ENCODE peak calls at places on chromosomes 7 and 10, in eight cellular contexts. W, H, Q, C, K, N, Z and I are unnamed samples.

GRCh38 chr10:119022846-119023552 is 6.5 kb upstream of the NANOS1 start:
- DNase-seq in W (no peak), H (no peak), N (peak), K (no peak), Q (peak), Z (no peak), C (no peak), I (no peak)

GRCh38 chr7:151086802-151087246 is 549 bp downstream of the AGAP3 start:
- DNase-seq in H (no peak), W (no peak), Q (no peak), K (peak), C (no peak), Z (no peak), N (no peak), I (no peak)

GRCh38 chr10:74771054-74771453 is 55.3 kb upstream of the KAT6B start:
- DNase-seq in K (no peak), Z (no peak), H (no peak), Q (no peak), C (no peak), W (no peak), N (no peak), I (no peak)

GRCh38 chr7:98618786-98619185 is 1.7 kb downstream of the NPTX2 start:
- DNase-seq in Z (no peak), C (no peak), W (peak), H (no peak), N (no peak), K (no peak), Q (no peak), I (no peak)

GRCh38 chr7:16849295-16850148 is 32.3 kb downstream of the AGR3 start:
- DNase-seq in Z (no peak), C (no peak), K (no peak), W (no peak), N (no peak), Q (no peak), H (no peak), I (no peak)

GRCh38 chr7:50197547-50197946 is 104.5 kb upstream of the ZPBP start:
- DNase-seq in Q (no peak), Z (no peak), C (no peak), N (no peak), H (no peak), W (no peak), K (no peak), I (no peak)

GRCh38 chr10:131083915-131084790 is 227.4 kb downstream of the TCERG1L start:
- DNase-seq in K (peak), N (no peak), C (no peak), Z (no peak), Q (no peak), W (no peak), H (no peak), I (no peak)

GRCh38 chr10:23343591-23344225 is 889 bp downstream of the C10orf67 start:
- DNase-seq in Z (peak), C (no peak), H (no peak), W (peak), K (peak), N (peak), Q (no peak), I (peak)

GRCh38 chr10:107831772-107832171 is 667.3 kb upstream of the SORCS1 start:
- DNase-seq in W (no peak), Q (no peak), Z (no peak), H (no peak), C (no peak), K (no peak), N (no peak), I (no peak)

GRCh38 chr10:14519785-14520184 is 189.1 kb upstream of the FRMD4A start:
- DNase-seq in K (no peak), H (no peak), W (no peak), Q (no peak), N (no peak), Z (no peak), C (no peak), I (no peak)

GRCh38 chr7:100556541-100556940 is 17.2 kb downstream of the SAP25 start:
- DNase-seq in N (peak), K (no peak), H (no peak), W (peak), C (peak), Q (peak), Z (no peak), I (no peak)

GRCh38 chr7:47653550-47654351 is 71.8 kb upstream of the TNS3 start:
- DNase-seq in K (peak), W (peak), N (peak), Z (no peak), H (no peak), Q (no peak), C (no peak), I (no peak)

GRCh38 chr7:10875081-10875480 is 98.6 kb upstream of the PHF14 start:
- DNase-seq in N (no peak), H (no peak), Q (no peak), K (no peak), Z (no peak), W (no peak), C (no peak), I (no peak)

GRCh38 chr10:126041804-126042231 is 145.5 kb downstream of the FANK1 start:
- DNase-seq in H (peak), N (peak), Q (no peak), C (no peak), K (peak), Z (peak), W (peak), I (no peak)

GRCh38 chr10:28769147-28769604 is 91.9 kb downstream of the BAMBI start:
- DNase-seq in Z (no peak), K (no peak), Q (no peak), H (no peak), W (no peak), C (no peak), N (no peak), I (no peak)

GRCh38 chr10:32417906-32418547 is 27.9 kb upstream of the CCDC7 start:
- DNase-seq in C (peak), Z (no peak), H (no peak), W (peak), N (peak), K (no peak), Q (peak), I (no peak)

GRCh38 chr7:128352138-128352537 is 8.4 kb upstream of the RBM28 start:
- DNase-seq in K (peak), N (peak), H (peak), W (peak), Z (peak), C (no peak), Q (no peak), I (peak)
- TF ChIP-seq CTCF in K (peak), N (peak), H (peak), W (peak), Z (peak), C (peak), Q (peak), I (peak)

GRCh38 chr10:93380043-93380565 is 102.0 kb downstream of the MYOF start:
- DNase-seq in Q (no peak), C (no peak), H (no peak), Z (no peak), K (no peak), N (peak), W (no peak), I (no peak)

GRCh38 chr10:93386496-93387369 is 95.4 kb downstream of the MYOF start:
- DNase-seq in H (peak), K (no peak), Z (no peak), Q (no peak), N (no peak), W (peak), C (no peak), I (no peak)

GRCh38 chr10:93383562-93383981 is 98.6 kb downstream of the MYOF start:
- DNase-seq in Q (peak), N (peak), Z (no peak), K (no peak), W (peak), C (peak), H (no peak), I (no peak)

GRCh38 chr10:93379366-93380042 is 102.6 kb downstream of the MYOF start:
- DNase-seq in C (no peak), Z (no peak), Q (no peak), W (peak), N (peak), H (no peak), K (no peak), I (no peak)

GRCh38 chr10:93384006-93384405 is 98.1 kb downstream of the MYOF start:
- DNase-seq in C (no peak), H (no peak), Z (no peak), W (no peak), N (no peak), Q (no peak), K (no peak), I (no peak)
- TF ChIP-seq CTCF in C (no peak), H (no peak), Z (no peak), W (no peak), N (no peak), Q (no peak), K (no peak), I (no peak)

GRCh38 chr7:86814980-86815379 is 171.3 kb downstream of the GRM3 start:
- DNase-seq in N (no peak), W (no peak), H (no peak), C (no peak), K (no peak), Q (no peak), Z (peak), I (no peak)
- TF ChIP-seq CTCF in N (peak), W (no peak), H (no peak), C (no peak), K (peak), Q (no peak), Z (peak), I (peak)

GRCh38 chr10:49409755-49410154 is 13.9 kb upstream of the DRGX start:
- DNase-seq in W (no peak), N (no peak), Z (no peak), K (no peak), C (no peak), H (no peak), Q (no peak), I (no peak)
- TF ChIP-seq CTCF in W (no peak), N (no peak), Z (no peak), K (no peak), C (no peak), H (no peak), Q (no peak), I (no peak)

DNA sequence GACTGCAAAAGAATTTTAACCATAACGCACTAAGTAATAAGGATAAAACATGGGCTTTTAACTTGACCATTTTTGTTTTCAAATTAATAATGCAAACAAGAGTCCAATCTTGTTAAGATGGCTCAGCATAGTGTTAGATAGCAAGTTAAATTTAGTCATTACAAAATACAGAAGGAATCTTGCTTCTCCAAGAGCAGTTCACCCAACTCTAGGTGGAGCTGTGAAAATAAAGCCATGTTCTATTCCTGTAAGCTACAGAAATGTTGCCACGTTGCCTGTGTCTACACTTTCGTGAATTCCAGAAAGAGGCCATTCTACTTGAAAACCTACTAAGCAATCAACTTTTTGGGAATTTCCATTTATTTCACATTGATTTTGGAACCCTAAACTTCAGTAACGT is 191.9 kb downstream of the SFMBT2 start:
- DNase-seq in K (no peak), W (peak), Q (no peak), N (peak), H (no peak), Z (no peak), C (no peak), I (no peak)
- TF ChIP-seq CTCF in K (no peak), W (no peak), Q (no peak), N (peak), H (no peak), Z (no peak), C (no peak), I (no peak)

GRCh38 chr10:124025638-124026336 is 67.6 kb downstream of the CHST15 start:
- DNase-seq in K (peak), W (peak), Z (peak), H (no peak), Q (no peak), N (peak), C (no peak), I (no peak)
- TF ChIP-seq CTCF in K (peak), W (no peak), Z (no peak), H (no peak), Q (peak), N (peak), C (peak), I (peak)